ENCODE peak calls at places on chromosomes 2 and 18, in four cellular contexts. One of them, this sample, is unnamed.

GRCh38 chr2:46471-47345 is at the start of gene FAM110C:
- DNase-seq in HepG2: peak; percentile 48
- DNase-seq in K562: no peak
- DNase-seq in HEK293T: peak; percentile 27
- DNase-seq in this sample: no peak

GRCh38 chr2:178683877-178684276 is 123.3 kb downstream of the TTN start:
- DNase-seq in HepG2: no peak
- DNase-seq in K562: no peak
- DNase-seq in HEK293T: no peak
- DNase-seq in this sample: no peak

GRCh38 chr2:186697536-186697935 is 3.7 kb downstream of the FAM171B start:
- DNase-seq in HepG2: no peak
- DNase-seq in K562: no peak
- DNase-seq in HEK293T: no peak
- DNase-seq in this sample: no peak

GRCh38 chr2:159907914-159908313 is 109.9 kb upstream of the CD302 start:
- DNase-seq in HepG2: no peak
- DNase-seq in K562: no peak
- DNase-seq in HEK293T: no peak
- DNase-seq in this sample: no peak

GRCh38 chr2:174326880-174327558 is 7.7 kb upstream of the SP9 start:
- DNase-seq in HepG2: no peak
- DNase-seq in K562: no peak
- DNase-seq in HEK293T: no peak
- DNase-seq in this sample: no peak

GRCh38 chr2:129518937-129519336 is 460.5 kb upstream of the RAB6C start:
- DNase-seq in HepG2: no peak
- DNase-seq in K562: no peak
- DNase-seq in HEK293T: no peak
- DNase-seq in this sample: no peak

GRCh38 chr2:170813611-170814550 is 2.8 kb upstream of the GAD1 start:
- DNase-seq in HepG2: peak; percentile 41
- DNase-seq in K562: peak; percentile 47
- DNase-seq in HEK293T: peak; percentile 30
- DNase-seq in this sample: no peak

GRCh38 chr2:48905696-48906095 is 150.2 kb upstream of the LHCGR start:
- DNase-seq in HepG2: no peak
- DNase-seq in K562: no peak
- DNase-seq in HEK293T: no peak
- DNase-seq in this sample: no peak

GRCh38 chr2:27042985-27043634 is 8.4 kb upstream of the AGBL5 start:
- DNase-seq in HepG2: no peak
- DNase-seq in K562: no peak
- DNase-seq in HEK293T: no peak
- DNase-seq in this sample: no peak

GRCh38 chr18:8433323-8433722 is 175.9 kb upstream of the RAB12 start:
- DNase-seq in HepG2: no peak
- DNase-seq in K562: no peak
- DNase-seq in HEK293T: no peak
- DNase-seq in this sample: no peak

GRCh38 chr2:98444436-98445166 is at the start of gene INPP4A:
- DNase-seq in HepG2: peak; percentile 66
- DNase-seq in K562: peak; percentile 95
- DNase-seq in HEK293T: peak; percentile 92
- DNase-seq in this sample: no peak

GRCh38 chr2:242098445-242099128 is 229.1 kb downstream of the RTP5 start:
- DNase-seq in HepG2: no peak
- DNase-seq in K562: peak; percentile 26
- DNase-seq in HEK293T: no peak
- DNase-seq in this sample: peak; percentile 40

GRCh38 chr2:130825231-130825971 is 11.3 kb upstream of the ARHGEF4 start:
- DNase-seq in HepG2: no peak
- DNase-seq in K562: no peak
- DNase-seq in HEK293T: no peak
- DNase-seq in this sample: no peak

GRCh38 chr2:173432049-173432754 is 77.5 kb downstream of the CDCA7 start:
- DNase-seq in HepG2: no peak
- DNase-seq in K562: no peak
- DNase-seq in HEK293T: no peak
- DNase-seq in this sample: no peak

GRCh38 chr2:20210462-20210861 is 14.5 kb downstream of the SDC1 start:
- DNase-seq in HepG2: no peak
- DNase-seq in K562: no peak
- DNase-seq in HEK293T: no peak
- DNase-seq in this sample: no peak

GRCh38 chr18:77110400-77110799 is 22.2 kb downstream of the MBP start:
- DNase-seq in HepG2: no peak
- DNase-seq in K562: no peak
- DNase-seq in HEK293T: no peak
- DNase-seq in this sample: no peak

GRCh38 chr2:2720351-2720750 is 389.3 kb upstream of the MYT1L start:
- DNase-seq in HepG2: no peak
- DNase-seq in K562: no peak
- DNase-seq in HEK293T: no peak
- DNase-seq in this sample: no peak

GRCh38 chr2:233353101-233353768 is 1.1 kb upstream of the DGKD start:
- DNase-seq in HepG2: no peak
- DNase-seq in K562: peak; percentile 68
- DNase-seq in HEK293T: no peak
- DNase-seq in this sample: no peak

GRCh38 chr2:158984554-158985207 is 16.2 kb downstream of the TANC1 start:
- DNase-seq in HepG2: no peak
- DNase-seq in K562: no peak
- DNase-seq in HEK293T: no peak
- DNase-seq in this sample: no peak

GRCh38 chr2:42001696-42002331 is 46.0 kb upstream of the PKDCC start:
- DNase-seq in HepG2: no peak
- DNase-seq in K562: no peak
- DNase-seq in HEK293T: no peak
- DNase-seq in this sample: no peak

GRCh38 chr18:8380006-8380405 is 229.2 kb upstream of the RAB12 start:
- DNase-seq in HepG2: no peak
- DNase-seq in K562: no peak
- DNase-seq in HEK293T: no peak
- DNase-seq in this sample: no peak

GRCh38 chr2:72561621-72562318 is 264.1 kb downstream of the EXOC6B start:
- DNase-seq in HepG2: peak; percentile 48
- DNase-seq in K562: no peak
- DNase-seq in HEK293T: no peak
- DNase-seq in this sample: no peak

DNA sequence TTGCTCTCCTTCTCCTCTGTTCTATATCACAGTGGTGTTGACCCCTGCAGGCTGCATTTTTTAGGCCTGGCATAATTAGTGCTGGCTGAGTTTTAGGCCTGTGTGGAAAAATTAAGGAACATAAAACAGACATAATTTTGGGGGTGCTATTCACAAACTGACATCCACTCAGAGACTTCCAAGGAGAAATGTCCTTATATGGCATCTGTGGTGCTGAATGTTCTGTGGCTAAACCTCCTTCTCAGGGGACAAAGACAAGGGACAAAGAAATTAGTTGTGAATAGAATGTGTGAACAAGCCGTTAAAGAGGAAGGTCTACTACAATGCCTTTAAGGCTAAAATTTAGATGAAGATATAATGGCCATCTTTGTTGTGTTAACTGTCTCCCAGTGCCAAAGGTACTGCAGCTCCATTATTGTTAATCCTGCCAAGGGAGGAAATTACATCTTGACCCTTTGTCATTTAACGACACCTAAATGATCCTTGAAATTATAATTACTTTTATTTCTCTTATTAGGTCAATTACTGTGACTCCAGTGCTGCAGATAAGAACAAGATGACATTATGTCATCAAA is 870.0 kb upstream of the CHAC2 start:
- DNase-seq in HepG2: no peak
- DNase-seq in K562: no peak
- DNase-seq in HEK293T: no peak
- DNase-seq in this sample: no peak
- TF ChIP-seq TARDBP in HepG2: no peak
- TF ChIP-seq TARDBP in K562: no peak
- TF ChIP-seq TARDBP in HEK293T: no peak
- TF ChIP-seq TARDBP in this sample: no peak

GRCh38 chr2:164430166-164430783 is 191.0 kb downstream of the GRB14 start:
- DNase-seq in HepG2: peak; percentile 39
- DNase-seq in K562: no peak
- DNase-seq in HEK293T: peak; percentile 28
- DNase-seq in this sample: no peak
- TF ChIP-seq TARDBP in HepG2: no peak
- TF ChIP-seq TARDBP in K562: no peak
- TF ChIP-seq TARDBP in HEK293T: no peak
- TF ChIP-seq TARDBP in this sample: no peak

GRCh38 chr18:59001166-59001565 is 136.5 kb downstream of the ZNF532 start:
- DNase-seq in HepG2: no peak
- DNase-seq in K562: no peak
- DNase-seq in HEK293T: no peak
- DNase-seq in this sample: no peak

GRCh38 chr18:59008302-59008974 is 131.2 kb upstream of the SEC11C start:
- DNase-seq in HepG2: no peak
- DNase-seq in K562: no peak
- DNase-seq in HEK293T: no peak
- DNase-seq in this sample: no peak

GRCh38 chr18:59002974-59003594 is 136.6 kb upstream of the SEC11C start:
- DNase-seq in HepG2: no peak
- DNase-seq in K562: no peak
- DNase-seq in HEK293T: no peak
- DNase-seq in this sample: no peak

GRCh38 chr18:59006461-59007067 is 133.1 kb upstream of the SEC11C start:
- DNase-seq in HepG2: no peak
- DNase-seq in K562: no peak
- DNase-seq in HEK293T: no peak
- DNase-seq in this sample: no peak

GRCh38 chr18:59005266-59005665 is 134.4 kb upstream of the SEC11C start:
- DNase-seq in HepG2: no peak
- DNase-seq in K562: no peak
- DNase-seq in HEK293T: no peak
- DNase-seq in this sample: no peak
- TF ChIP-seq TARDBP in HepG2: no peak
- TF ChIP-seq TARDBP in K562: no peak
- TF ChIP-seq TARDBP in HEK293T: no peak
- TF ChIP-seq TARDBP in this sample: no peak

GRCh38 chr2:176455865-176456291 is 186.6 kb downstream of the MTX2 start:
- DNase-seq in HepG2: no peak
- DNase-seq in K562: peak; percentile 17
- DNase-seq in HEK293T: no peak
- DNase-seq in this sample: no peak
- TF ChIP-seq TARDBP in HepG2: no peak
- TF ChIP-seq TARDBP in K562: no peak
- TF ChIP-seq TARDBP in HEK293T: no peak
- TF ChIP-seq TARDBP in this sample: no peak

GRCh38 chr2:181992776-181993175 is 7.1 kb downstream of the PPP1R1C start:
- DNase-seq in HepG2: no peak
- DNase-seq in K562: no peak
- DNase-seq in HEK293T: no peak
- DNase-seq in this sample: peak; percentile 17
- TF ChIP-seq TARDBP in HepG2: no peak
- TF ChIP-seq TARDBP in K562: no peak
- TF ChIP-seq TARDBP in HEK293T: no peak
- TF ChIP-seq TARDBP in this sample: no peak

This sample was measured in GM12878.